ENCODE peak calls at places on chromosomes 11 and 22, in six cellular contexts. B is psoas muscle, F is AG09309, A is AG04450, Y is lung, G is A549. C is an unnamed sample.

GRCh38 chr11:46281374-46281831 is 3.9 kb downstream of the CREB3L1 start:
- DNase-seq in F (no peak), G (no peak), A (no peak), B (no peak), Y (no peak), C (no peak)

GRCh38 chr11:124536520-124536919 is 6.9 kb downstream of the OR8B12 start:
- DNase-seq in F (no peak), A (no peak), B (no peak), G (no peak), Y (no peak), C (no peak)

GRCh38 chr11:101466352-101466751 is 117.5 kb downstream of the TRPC6 start:
- DNase-seq in A (no peak), G (no peak), Y (no peak), F (no peak), B (no peak), C (no peak)

GRCh38 chr11:15859411-15859810 is 496.9 kb downstream of the SOX6 start:
- DNase-seq in A (no peak), Y (no peak), G (no peak), B (no peak), F (no peak), C (no peak)

GRCh38 chr11:131491503-131491902 is 121.1 kb downstream of the NTM start:
- DNase-seq in G (no peak), B (no peak), A (no peak), F (peak), Y (no peak), C (no peak)

GRCh38 chr22:50138036-50138435 is 32.5 kb upstream of the PANX2 start:
- DNase-seq in Y (no peak), A (no peak), G (no peak), F (no peak), B (no peak), C (no peak)

GRCh38 chr22:44523981-44524759 is 26.1 kb upstream of the RTL6 start:
- DNase-seq in B (no peak), F (peak), G (no peak), Y (no peak), A (peak), C (peak)

GRCh38 chr11:70127653-70128434 is 49.7 kb downstream of the ANO1 start:
- DNase-seq in A (no peak), B (no peak), F (no peak), G (no peak), Y (no peak), C (peak)

GRCh38 chr11:67347964-67348749 is 5.2 kb downstream of the POLD4 start:
- DNase-seq in G (no peak), Y (no peak), F (no peak), A (no peak), B (no peak), C (no peak)

GRCh38 chr11:111306321-111306720 is 8.0 kb downstream of the POU2AF3 start:
- DNase-seq in F (no peak), A (no peak), G (no peak), B (no peak), Y (no peak), C (no peak)

GRCh38 chr11:44622721-44623258 is 57.3 kb downstream of the CD82 start:
- DNase-seq in G (no peak), A (no peak), B (no peak), F (no peak), Y (peak), C (no peak)

GRCh38 chr11:19441752-19442553 is 201.2 kb upstream of the E2F8 start:
- DNase-seq in G (peak), A (peak), F (peak), B (no peak), Y (peak), C (peak)

GRCh38 chr22:27133951-27134664 is 476.7 kb downstream of the MIAT start:
- DNase-seq in B (peak), G (peak), Y (peak), A (no peak), F (peak), C (peak)

GRCh38 chr11:117768506-117768905 is 28.5 kb downstream of the DSCAML1 start:
- DNase-seq in A (no peak), F (no peak), B (no peak), Y (no peak), G (no peak), C (no peak)

GRCh38 chr11:117180661-117181585 is 2.4 kb downstream of the SIDT2 start:
- DNase-seq in Y (peak), B (peak), F (peak), G (peak), A (no peak), C (peak)

GRCh38 chr11:14499178-14499559 is 442 bp downstream of the COPB1 start:
- DNase-seq in G (peak), B (no peak), A (no peak), F (no peak), Y (peak), C (no peak)

GRCh38 chr22:46967445-46968358 is 205.3 kb downstream of the TBC1D22A start:
- DNase-seq in Y (no peak), G (no peak), B (peak), A (no peak), F (no peak), C (peak)

GRCh38 chr22:21698430-21699329 is 32.9 kb downstream of the PPIL2 start:
- DNase-seq in B (peak), A (no peak), F (no peak), G (no peak), Y (no peak), C (no peak)

GRCh38 chr22:43622886-43623285 is 189.2 kb downstream of the EFCAB6 start:
- DNase-seq in A (no peak), B (no peak), Y (no peak), G (no peak), F (no peak), C (no peak)

GRCh38 chr22:40313007-40313406 is 33.3 kb upstream of the ADSL start:
- DNase-seq in Y (no peak), A (no peak), F (no peak), B (no peak), G (no peak), C (no peak)

GRCh38 chr11:35721576-35722341 is 59.2 kb downstream of the TRIM44 start:
- DNase-seq in Y (no peak), G (no peak), A (no peak), F (no peak), B (no peak), C (no peak)

GRCh38 chr22:50179937-50180726 is 5.6 kb upstream of the TRABD start:
- DNase-seq in B (peak), F (no peak), Y (no peak), G (no peak), A (no peak), C (no peak)

GRCh38 chr22:37334461-37334858 is 52.2 kb downstream of the CYTH4 start:
- DNase-seq in F (no peak), B (no peak), A (no peak), Y (no peak), G (no peak), C (no peak)
- H3K4me3 ChIP-seq in F (no peak), B (no peak), A (no peak), Y (no peak), G (no peak), C (no peak)

DNA sequence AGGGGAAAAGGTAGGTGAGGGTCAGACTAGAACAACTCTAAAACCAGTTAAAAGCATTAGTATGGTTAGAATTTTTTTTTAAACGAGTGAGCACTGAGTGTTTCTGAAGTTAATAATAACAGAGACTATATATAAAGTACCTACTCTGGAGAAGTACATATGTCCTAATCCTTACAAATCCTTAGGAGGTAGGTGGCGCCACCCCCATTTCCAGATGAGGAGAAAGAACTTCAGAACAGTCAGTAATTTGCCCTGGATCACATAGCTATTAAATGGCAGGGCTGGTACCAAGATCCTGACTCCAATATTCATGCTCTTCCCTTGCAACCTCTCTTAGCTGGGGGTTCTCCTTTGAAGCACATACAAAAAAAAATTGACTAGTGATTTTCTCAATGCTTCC is 80.5 kb downstream of the CLPB start:
- DNase-seq in Y (no peak), G (no peak), B (no peak), A (no peak), F (no peak), C (no peak)
- TF ChIP-seq CTCF in Y (no peak), G (peak), B (peak), A (peak), F (peak), C (peak)

GRCh38 chr11:76688146-76688545 is 17.6 kb upstream of the LRRC32 start:
- DNase-seq in F (no peak), Y (no peak), G (no peak), B (no peak), A (no peak), C (no peak)
- H3K4me3 ChIP-seq in F (no peak), Y (no peak), G (no peak), B (no peak), A (no peak), C (no peak)

DNA sequence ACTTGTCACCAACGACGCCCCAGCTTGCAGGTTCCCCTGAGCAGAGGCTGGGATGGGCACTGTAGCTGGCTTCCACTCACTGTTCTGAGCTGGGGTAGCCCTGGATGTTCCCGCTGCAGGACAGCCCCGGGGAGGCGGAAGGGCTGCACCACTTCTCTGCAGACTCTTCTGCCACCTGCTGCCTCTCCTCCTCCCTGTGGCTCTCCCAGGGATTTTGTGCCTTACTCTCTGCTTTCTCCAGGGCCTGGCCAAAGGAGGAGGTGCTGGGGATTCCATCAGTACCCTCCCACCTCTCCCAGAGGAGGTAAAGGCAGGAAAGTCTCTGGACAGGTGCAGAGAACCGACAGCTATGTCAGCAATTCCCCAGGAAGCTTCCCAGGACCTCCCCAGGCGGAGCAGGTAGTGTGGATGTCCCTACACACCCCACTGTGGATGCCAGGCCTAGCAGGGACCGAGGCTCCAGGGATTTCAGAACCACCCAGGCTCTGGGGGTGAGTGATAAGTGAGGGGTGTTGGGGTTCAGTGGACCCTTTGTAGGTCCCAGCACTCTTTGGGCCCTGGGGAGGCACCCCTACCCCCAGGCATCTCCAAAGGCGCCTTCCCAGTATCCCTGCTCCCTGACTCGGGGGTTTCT is 11.3 kb downstream of the DUSP8 start:
- DNase-seq in F (no peak), Y (no peak), A (no peak), B (peak), G (no peak), C (no peak)
- TF ChIP-seq CTCF in F (no peak), Y (no peak), A (no peak), B (no peak), G (no peak), C (no peak)

GRCh38 chr22:29456211-29456671 is 17.9 kb downstream of the RFPL1 start:
- DNase-seq in G (no peak), Y (no peak), A (no peak), F (no peak), B (no peak), C (no peak)
- H3K4me3 ChIP-seq in G (no peak), Y (no peak), A (no peak), F (no peak), B (no peak), C (no peak)

C was measured in astrocyte of the cerebellum.